ENCODE peak calls at places on chromosomes 12 and 14, in ten cellular contexts. G is GM23248; X is posterior cingulate gyrus; M is H4; R is germinal center; V is AG20443; W is dermis blood vessel endothelial cell; E is dorsolateral prefrontal cortex; O is T-helper 9 cell; N is activated CD4-positive, alpha-beta memory T cell treated with anti-CD3 and anti-CD28 coated beads for 36 hours. H is an unnamed sample.
A peak's percentile ranks its signal among the peaks of the same experiment; 100 is the strongest.

GRCh38 chr12:12613334-12613733 is 1.7 kb downstream of the CREBL2 start:
- DNase-seq in X (no peak), R (no peak), M (no peak), V (no peak), N (no peak), O (no peak), E (no peak), G (peak; percentile 16), W (peak; percentile 30), H (no peak)

GRCh38 chr12:113333877-113334785 is 778 bp downstream of the SLC8B1 start:
- DNase-seq in X (no peak), G (peak; percentile 21), N (peak; percentile 17), W (peak; percentile 40), V (no peak), R (no peak), E (no peak), O (no peak), M (no peak), H (no peak)

GRCh38 chr12:121801601-121802484 is 2.0 kb upstream of the SETD1B start:
- DNase-seq in R (peak; percentile 32), M (no peak), V (no peak), E (no peak), O (no peak), G (peak; percentile 56), X (no peak), N (peak; percentile 67), W (peak; percentile 75), H (peak; percentile 40)

GRCh38 chr14:62304172-62304571 is 542.0 kb downstream of the SNAPC1 start:
- DNase-seq in R (no peak), W (no peak), M (no peak), N (no peak), G (no peak), V (no peak), E (no peak), X (no peak), O (no peak), H (no peak)

GRCh38 chr14:100622234-100622633 is 35.0 kb upstream of the BEGAIN start:
- DNase-seq in R (no peak), O (no peak), E (peak; percentile 20), M (no peak), X (no peak), W (no peak), G (no peak), N (no peak), V (no peak), H (no peak)

GRCh38 chr12:28443337-28443736 is 253.1 kb downstream of the CCDC91 start:
- DNase-seq in O (no peak), G (no peak), M (no peak), V (no peak), N (no peak), E (no peak), R (no peak), W (no peak), X (no peak), H (peak; percentile 25)

GRCh38 chr12:43004908-43005307 is 415.4 kb upstream of the PRICKLE1 start:
- DNase-seq in R (no peak), N (no peak), W (peak; percentile 10), E (no peak), M (no peak), O (no peak), X (no peak), G (no peak), V (no peak), H (no peak)

GRCh38 chr14:64755661-64756265 is 51.5 kb downstream of the PLEKHG3 start:
- DNase-seq in R (no peak), G (peak; percentile 51), M (no peak), W (no peak), E (no peak), O (peak; percentile 77), N (peak; percentile 91), X (no peak), V (peak; percentile 65), H (no peak)

GRCh38 chr14:53110103-53110502 is 43.0 kb downstream of the DDHD1 start:
- DNase-seq in G (no peak), N (no peak), M (no peak), O (no peak), R (no peak), X (no peak), E (no peak), W (no peak), V (no peak), H (no peak)

GRCh38 chr12:19657401-19657800 is 218.1 kb downstream of the AEBP2 start:
- DNase-seq in V (no peak), O (no peak), E (no peak), M (no peak), G (peak; percentile 13), R (no peak), N (no peak), X (no peak), W (no peak), H (peak; percentile 15)

GRCh38 chr12:109463776-109464175 is 13.3 kb downstream of the KCTD10 start:
- DNase-seq in V (peak; percentile 27), N (no peak), M (peak; percentile 20), X (no peak), W (peak; percentile 35), E (no peak), G (no peak), O (no peak), R (no peak), H (no peak)

GRCh38 chr14:96670391-96670790 is 126.8 kb upstream of the VRK1 start:
- DNase-seq in X (no peak), E (no peak), N (no peak), V (no peak), O (no peak), M (no peak), R (no peak), G (no peak), W (no peak), H (no peak)

GRCh38 chr14:25150934-25151790 is 101.2 kb upstream of the STXBP6 start:
- DNase-seq in W (peak; percentile 53), V (peak; percentile 57), O (no peak), M (peak; percentile 91), N (no peak), R (peak; percentile 34), G (peak; percentile 84), E (no peak), X (no peak), H (peak; percentile 91)

GRCh38 chr12:3313655-3314305 is 177.2 kb upstream of the PRMT8 start:
- DNase-seq in M (peak; percentile 49), R (peak; percentile 37), O (no peak), N (peak; percentile 24), W (peak; percentile 66), E (peak; percentile 68), V (peak; percentile 39), G (peak; percentile 59), X (peak; percentile 51), H (peak; percentile 16)

GRCh38 chr14:93104961-93105360 is 10.8 kb downstream of the ITPK1 start:
- DNase-seq in R (no peak), W (no peak), E (no peak), N (no peak), G (no peak), V (no peak), O (no peak), X (no peak), M (no peak), H (no peak)

GRCh38 chr12:71871116-71871515 is 31.6 kb downstream of the TBC1D15 start:
- DNase-seq in E (no peak), O (no peak), V (peak; percentile 7), X (no peak), R (no peak), G (peak; percentile 69), W (no peak), N (no peak), M (no peak), H (peak; percentile 75)

GRCh38 chr12:132466241-132467188 is 23.4 kb upstream of the FBRSL1 start:
- DNase-seq in W (no peak), O (no peak), E (no peak), N (no peak), M (no peak), G (no peak), X (no peak), R (no peak), V (no peak), H (no peak)

GRCh38 chr14:64891839-64892375 is 12.2 kb upstream of the SPTB start:
- DNase-seq in X (no peak), V (peak; percentile 55), G (peak; percentile 82), N (no peak), E (no peak), M (peak; percentile 55), R (peak; percentile 24), O (peak; percentile 5), W (peak; percentile 78), H (peak; percentile 81)

GRCh38 chr14:92510972-92511371 is 2.6 kb upstream of the RIN3 start:
- DNase-seq in E (no peak), N (no peak), W (peak; percentile 19), O (no peak), R (no peak), V (no peak), M (no peak), G (no peak), X (no peak), H (no peak)

GRCh38 chr12:95723693-95724384 is 66.7 kb downstream of the NTN4 start:
- DNase-seq in W (no peak), R (peak; percentile 24), O (no peak), G (no peak), X (no peak), N (no peak), V (no peak), M (no peak), E (no peak), H (no peak)

GRCh38 chr14:24784981-24785380 is 151.0 kb upstream of the GZMB start:
- DNase-seq in O (no peak), V (no peak), M (no peak), G (no peak), E (no peak), R (no peak), X (no peak), W (no peak), N (no peak), H (no peak)

GRCh38 chr12:5778823-5779222 is 166.2 kb downstream of the ANO2 start:
- DNase-seq in O (no peak), X (no peak), V (no peak), E (no peak), R (no peak), G (no peak), N (no peak), M (no peak), W (no peak), H (no peak)

GRCh38 chr12:11812558-11813421 is 163.3 kb downstream of the ETV6 start:
- DNase-seq in X (peak; percentile 34), O (no peak), E (no peak), W (peak; percentile 52), R (peak; percentile 26), G (peak; percentile 52), M (no peak), V (peak; percentile 44), N (peak; percentile 41), H (peak; percentile 27)

GRCh38 chr12:32903763-32904162 is 7.2 kb upstream of the PKP2 start:
- DNase-seq in X (no peak), E (no peak), O (no peak), W (no peak), R (no peak), V (no peak), M (no peak), N (no peak), G (no peak), H (no peak)

GRCh38 chr14:101072945-101073597 is 169.5 kb upstream of the RTL1 start:
- DNase-seq in O (no peak), R (no peak), G (peak; percentile 98), N (peak; percentile 48), E (peak; percentile 79), M (peak; percentile 99), V (peak; percentile 88), X (peak; percentile 64), W (peak; percentile 99), H (peak; percentile 93)

GRCh38 chr14:51066576-51066975 is 28.3 kb downstream of the TRIM9 start:
- DNase-seq in M (no peak), W (no peak), E (no peak), R (no peak), X (peak; percentile 34), V (no peak), O (no peak), N (no peak), G (no peak), H (no peak)

GRCh38 chr14:22982013-22982476 is 306 bp downstream of the AJUBA start:
- DNase-seq in W (no peak), O (no peak), R (no peak), N (peak; percentile 16), E (no peak), V (no peak), M (no peak), X (no peak), G (no peak), H (no peak)

GRCh38 chr12:25594376-25594775 is 41.3 kb upstream of the LMNTD1 start:
- DNase-seq in X (no peak), M (no peak), E (no peak), N (no peak), W (no peak), O (no peak), R (no peak), V (no peak), G (no peak), H (no peak)

H was measured in adipocyte.